ENCODE peak calls at places on chromosomes 16 and 17, in eight cellular contexts. F, I, L, R, H, N, J and U are unnamed samples.
A peak's percentile ranks its signal among the peaks of the same experiment; 100 is the strongest.

GRCh38 chr17:36124879-36125824 is 21.5 kb downstream of the CCL4 start:
- DNase-seq in L (no peak), H (no peak), J (no peak), R (no peak), F (no peak), N (no peak), I (no peak), U (peak; percentile 34)

GRCh38 chr17:77445908-77446535 is 305.3 kb downstream of the SEC14L1 start:
- DNase-seq in N (no peak), L (no peak), H (no peak), J (no peak), I (no peak), F (peak; percentile 69), R (no peak), U (no peak)

GRCh38 chr16:2968368-2968737 is 795 bp upstream of the PAQR4 start:
- DNase-seq in N (no peak), F (no peak), L (no peak), J (no peak), R (no peak), I (no peak), H (no peak), U (no peak)

GRCh38 chr17:11485802-11486421 is 112.4 kb upstream of the DNAH9 start:
- DNase-seq in R (no peak), F (no peak), I (no peak), H (no peak), N (no peak), J (no peak), L (peak; percentile 14), U (peak; percentile 23)

GRCh38 chr17:830381-830780 is 48.2 kb downstream of the MRM3 start:
- DNase-seq in R (no peak), F (no peak), N (no peak), L (no peak), I (no peak), H (no peak), J (no peak), U (no peak)

GRCh38 chr16:81879625-81880024 is 100.5 kb downstream of the PLCG2 start:
- DNase-seq in I (no peak), F (no peak), H (no peak), N (no peak), L (no peak), R (no peak), J (no peak), U (peak; percentile 16)

GRCh38 chr17:39209317-39210092 is 9.4 kb downstream of the RPL19 start:
- DNase-seq in L (peak; percentile 67), N (peak; percentile 44), R (no peak), H (peak; percentile 89), I (peak; percentile 31), F (peak; percentile 51), J (no peak), U (peak; percentile 57)

GRCh38 chr17:76547183-76547641 is 7.4 kb downstream of the PRCD start:
- DNase-seq in F (peak; percentile 59), R (peak; percentile 85), L (peak; percentile 80), N (peak; percentile 76), H (no peak), J (no peak), I (peak; percentile 62), U (peak; percentile 86)

GRCh38 chr16:62066747-62067146 is 30.5 kb upstream of the CDH8 start:
- DNase-seq in N (no peak), J (no peak), R (no peak), F (no peak), L (no peak), H (no peak), I (no peak), U (no peak)

GRCh38 chr17:64496348-64496785 is 487 bp downstream of the POLG2 start:
- DNase-seq in L (no peak), H (no peak), I (no peak), J (no peak), N (no peak), F (peak; percentile 8), R (no peak), U (no peak)

GRCh38 chr16:85422374-85423185 is 190.5 kb upstream of the GSE1 start:
- DNase-seq in H (no peak), N (no peak), L (peak; percentile 81), F (no peak), R (no peak), J (no peak), I (peak; percentile 79), U (peak; percentile 74)

GRCh38 chr17:29179232-29180036 is 764 bp downstream of the MYO18A start:
- DNase-seq in H (peak; percentile 45), J (no peak), L (peak; percentile 85), N (peak; percentile 74), R (peak; percentile 75), F (no peak), I (peak; percentile 68), U (peak; percentile 89)

GRCh38 chr16:12679660-12680272 is 123.9 kb downstream of the CPPED1 start:
- DNase-seq in J (no peak), I (no peak), R (no peak), H (no peak), F (no peak), N (no peak), L (no peak), U (no peak)

GRCh38 chr17:49235896-49236295 is 5.3 kb upstream of the PHOSPHO1 start:
- DNase-seq in J (no peak), I (no peak), R (no peak), N (no peak), F (no peak), H (no peak), L (no peak), U (no peak)